ENCODE peak calls at places on chromosomes 13 and 19, in nine cellular contexts. G is mucosa of descending colon, Y is fibroblast of lung, X is nephron progenitor cell, E is K562, V is type B pancreatic cell, B is ascending aorta, L is transverse colon, U is stomach. K is an unnamed sample.

GRCh38 chr13:50387124-50387581 is 371.9 kb downstream of the KCNRG start:
- DNase-seq in Y (peak; percentile 80), B (peak; percentile 65), X (peak; percentile 46), L (peak; percentile 50), V (no peak), E (peak; percentile 25), G (peak; percentile 56), U (peak; percentile 40), K (no peak)

GRCh38 chr19:604355-604754 is 14.7 kb downstream of the HCN2 start:
- DNase-seq in U (no peak), B (no peak), V (no peak), L (no peak), Y (no peak), X (no peak), G (no peak), E (peak; percentile 85), K (no peak)

GRCh38 chr19:3748965-3749364 is 12.5 kb downstream of the APBA3 start:
- DNase-seq in L (no peak), E (no peak), G (no peak), U (peak; percentile 64), B (no peak), X (no peak), V (no peak), Y (no peak), K (no peak)

GRCh38 chr13:52195052-52195837 is 35.8 kb upstream of the NEK3 start:
- DNase-seq in V (no peak), U (peak; percentile 79), X (no peak), G (peak; percentile 87), L (peak; percentile 79), Y (peak; percentile 80), E (no peak), B (peak; percentile 92), K (peak; percentile 36)

GRCh38 chr13:111468037-111468959 is 147.9 kb downstream of the TEX29 start:
- DNase-seq in G (no peak), L (no peak), U (no peak), B (no peak), V (no peak), Y (no peak), X (no peak), E (no peak), K (no peak)

GRCh38 chr13:105778196-105778595 is 757.3 kb downstream of the EFNB2 start:
- DNase-seq in V (no peak), B (no peak), L (no peak), X (no peak), U (no peak), Y (peak; percentile 94), E (no peak), G (no peak), K (peak; percentile 52)

GRCh38 chr13:48258430-48258829 is 25.4 kb downstream of the ITM2B start:
- DNase-seq in G (no peak), L (no peak), Y (no peak), B (no peak), U (no peak), X (no peak), V (no peak), E (no peak), K (no peak)

GRCh38 chr13:40315416-40316064 is 350.9 kb downstream of the FOXO1 start:
- DNase-seq in G (no peak), V (no peak), U (no peak), X (no peak), Y (peak; percentile 23), E (no peak), B (no peak), L (no peak), K (no peak)

GRCh38 chr13:107210216-107211010 is 642.5 kb upstream of the ARGLU1 start:
- DNase-seq in U (no peak), Y (peak; percentile 23), E (no peak), V (no peak), G (no peak), X (no peak), B (no peak), L (no peak), K (peak; percentile 35)

GRCh38 chr13:105920375-105920774 is 615.1 kb downstream of the EFNB2 start:
- DNase-seq in G (no peak), Y (peak; percentile 60), X (no peak), U (no peak), B (no peak), V (no peak), L (peak; percentile 21), E (no peak), K (peak; percentile 90)

GRCh38 chr13:87003265-87003664 is 667.9 kb upstream of the SLITRK5 start:
- DNase-seq in B (no peak), U (no peak), E (no peak), Y (no peak), L (no peak), G (no peak), V (no peak), X (no peak), K (no peak)

GRCh38 chr13:99386911-99387788 is 80.0 kb upstream of the GPR183 start:
- DNase-seq in L (peak; percentile 80), B (peak; percentile 74), G (peak; percentile 80), X (peak; percentile 54), Y (no peak), U (peak; percentile 46), E (peak; percentile 78), V (peak; percentile 51), K (peak; percentile 29)

GRCh38 chr13:51920267-51920666 is 58.5 kb downstream of the CCDC70 start:
- DNase-seq in E (no peak), B (peak; percentile 55), V (no peak), L (no peak), U (no peak), Y (no peak), X (no peak), G (no peak), K (no peak)

GRCh38 chr13:32255744-32256120 is 59.4 kb downstream of the ZAR1L start:
- DNase-seq in G (no peak), U (no peak), E (no peak), L (no peak), V (no peak), Y (no peak), B (no peak), X (no peak), K (no peak)

GRCh38 chr13:41811588-41812021 is 149.3 kb downstream of the VWA8 start:
- DNase-seq in E (no peak), B (no peak), L (no peak), G (no peak), V (no peak), X (no peak), U (no peak), Y (no peak), K (no peak)

GRCh38 chr19:18781047-18781600 is 10.0 kb downstream of the COMP start:
- DNase-seq in Y (no peak), B (no peak), G (no peak), L (no peak), U (no peak), X (no peak), V (no peak), E (no peak), K (no peak)

GRCh38 chr19:10251792-10252694 is at the start of gene MRPL4:
- DNase-seq in Y (peak; percentile 99), G (peak; percentile 96), V (peak; percentile 92), L (peak; percentile 96), E (peak; percentile 97), X (peak; percentile 95), U (peak; percentile 95), B (peak; percentile 99), K (peak; percentile 99)
- TF ChIP-seq CTCF in Y (no peak), G (no peak), V (no peak), L (no peak), E (no peak), X (no peak), U (no peak), B (no peak), K (no peak)

GRCh38 chr19:6769006-6769637 is 1.9 kb upstream of the SH2D3A start:
- DNase-seq in B (no peak), U (no peak), Y (no peak), L (no peak), E (peak; percentile 59), V (no peak), G (peak; percentile 15), X (no peak), K (no peak)
- TF ChIP-seq CTCF in B (peak; percentile 31), U (no peak), Y (peak; percentile 24), L (peak; percentile 31), E (peak; percentile 58), V (peak; percentile 61), G (no peak), X (peak; percentile 43), K (peak; percentile 47)

GRCh38 chr19:12606796-12607195 is 3.8 kb downstream of the ZNF490 start:
- DNase-seq in G (no peak), X (no peak), E (no peak), B (no peak), Y (no peak), L (no peak), U (no peak), V (peak; percentile 2), K (no peak)

GRCh38 chr19:12611361-12611699 is 610 bp downstream of the ZNF791 start:
- DNase-seq in V (peak; percentile 72), Y (peak; percentile 77), G (peak; percentile 76), B (peak; percentile 88), U (peak; percentile 74), E (peak; percentile 46), X (peak; percentile 64), L (peak; percentile 77), K (peak; percentile 56)

GRCh38 chr19:12610540-12611360 is at the start of the genes ZNF490 and ZNF791:
- DNase-seq in B (peak; percentile 99), V (peak; percentile 96), Y (peak; percentile 96), L (peak; percentile 99), G (peak; percentile 99), E (peak; percentile 97), X (peak; percentile 97), U (peak; percentile 99), K (peak; percentile 99)
- TF ChIP-seq CTCF in B (no peak), V (no peak), Y (no peak), L (no peak), G (peak; percentile 19), E (peak; percentile 18), X (no peak), U (no peak), K (peak; percentile 34)

GRCh38 chr13:27415116-27415515 is 9.3 kb upstream of the GTF3A start:
- DNase-seq in V (no peak), G (no peak), Y (no peak), X (no peak), B (no peak), E (no peak), U (no peak), L (no peak), K (no peak)
- TF ChIP-seq CTCF in V (no peak), G (no peak), Y (no peak), X (no peak), B (no peak), E (no peak), U (no peak), L (no peak), K (no peak)

DNA sequence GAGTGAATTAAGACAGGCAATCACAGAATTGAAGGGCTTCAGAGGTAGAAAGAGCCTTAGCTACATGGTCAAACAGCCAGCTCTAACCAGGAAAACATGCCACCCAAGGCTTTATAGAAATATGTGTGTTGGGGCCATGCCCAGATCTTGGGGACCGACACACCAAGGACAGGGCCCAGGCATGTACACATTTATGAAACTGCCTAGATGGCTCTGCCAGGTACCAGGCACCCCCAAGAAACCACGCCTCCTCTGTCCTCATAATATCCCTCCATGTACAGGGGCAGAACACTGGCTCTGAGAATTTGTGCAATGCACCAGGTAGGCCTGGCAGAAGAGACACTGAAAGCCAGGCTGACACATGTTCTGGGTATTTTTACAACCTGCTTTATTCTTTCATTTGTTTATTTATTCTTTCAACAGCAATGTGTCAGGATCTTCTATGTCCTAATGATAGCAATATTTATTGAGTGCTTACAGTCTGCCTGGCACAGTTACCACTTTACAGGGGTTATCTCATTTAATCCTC is 137.9 kb upstream of the LSM14A start:
- DNase-seq in U (peak; percentile 49), L (no peak), B (no peak), G (no peak), X (no peak), Y (no peak), V (no peak), E (no peak), K (no peak)
- TF ChIP-seq CTCF in U (no peak), L (no peak), B (no peak), G (no peak), X (no peak), Y (no peak), V (no peak), E (no peak), K (no peak)

K was measured in brain microvascular endothelial cell.